ENCODE peak calls at places on chromosomes 16 and 17, in six cellular contexts. F is A549, C is GM12878, O is HepG2, N is K562, Q is endothelial cell of umbilical vein. M is an unnamed sample.

GRCh38 chr17:45574376-45574775 is 83.9 kb upstream of the PLEKHM1 start:
- DNase-seq in F (no peak), C (no peak), O (no peak), N (peak), Q (no peak), M (peak)

GRCh38 chr17:44108440-44109311 is 14.8 kb downstream of the HDAC5 start:
- DNase-seq in F (peak), C (no peak), O (peak), N (peak), Q (no peak), M (no peak)

GRCh38 chr17:66310528-66311148 is 8.2 kb downstream of the PRKCA start:
- DNase-seq in F (no peak), C (no peak), O (no peak), N (no peak), Q (no peak), M (peak)

GRCh38 chr17:64783556-64784352 is 121.6 kb upstream of the SMURF2 start:
- DNase-seq in F (no peak), C (no peak), O (no peak), N (no peak), Q (no peak), M (no peak)

GRCh38 chr16:89565256-89565505 is 4.7 kb downstream of the RPL13 start:
- DNase-seq in F (no peak), C (no peak), O (no peak), N (no peak), Q (no peak), M (peak)

GRCh38 chr16:52729731-52730130 is 182.8 kb upstream of the TOX3 start:
- DNase-seq in F (no peak), C (no peak), O (no peak), N (no peak), Q (no peak), M (no peak)

GRCh38 chr17:17784599-17785264 is 52.1 kb downstream of the SREBF1 start:
- DNase-seq in F (peak), C (no peak), O (peak), N (peak), Q (no peak), M (peak)

GRCh38 chr16:85935391-85935956 is 36.5 kb downstream of the IRF8 start:
- DNase-seq in F (no peak), C (no peak), O (no peak), N (no peak), Q (no peak), M (no peak)

GRCh38 chr17:11285946-11286345 is 44.9 kb downstream of the SHISA6 start:
- DNase-seq in F (no peak), C (no peak), O (no peak), N (no peak), Q (no peak), M (no peak)

GRCh38 chr17:64190468-64190867 is 60.5 kb upstream of the ERN1 start:
- DNase-seq in F (no peak), C (no peak), O (no peak), N (no peak), Q (no peak), M (no peak)

GRCh38 chr17:46833840-46834208 is 15.3 kb upstream of the WNT3 start:
- DNase-seq in F (no peak), C (no peak), O (no peak), N (no peak), Q (no peak), M (no peak)

GRCh38 chr17:46836500-46836899 is 14.9 kb upstream of the WNT9B start:
- DNase-seq in F (no peak), C (no peak), O (no peak), N (no peak), Q (no peak), M (no peak)

GRCh38 chr17:46834846-46835245 is 16.4 kb upstream of the WNT3 start:
- DNase-seq in F (no peak), C (no peak), O (no peak), N (no peak), Q (no peak), M (no peak)

GRCh38 chr17:46839211-46839610 is 12.2 kb upstream of the WNT9B start:
- DNase-seq in F (no peak), C (no peak), O (no peak), N (no peak), Q (no peak), M (no peak)

GRCh38 chr17:46837521-46837920 is 13.9 kb upstream of the WNT9B start:
- DNase-seq in F (no peak), C (no peak), O (no peak), N (no peak), Q (no peak), M (no peak)
- H3K4me3 ChIP-seq in F (no peak), C (no peak), O (no peak), N (no peak), Q (no peak), M (no peak)

GRCh38 chr16:87254734-87255133 is 62.5 kb downstream of the C16orf95 start:
- DNase-seq in F (no peak), C (no peak), O (no peak), N (no peak), Q (no peak), M (no peak)
- TF ChIP-seq MYC in F (no peak), C (no peak), O (no peak), N (no peak), Q (no peak), M (no peak)

DNA sequence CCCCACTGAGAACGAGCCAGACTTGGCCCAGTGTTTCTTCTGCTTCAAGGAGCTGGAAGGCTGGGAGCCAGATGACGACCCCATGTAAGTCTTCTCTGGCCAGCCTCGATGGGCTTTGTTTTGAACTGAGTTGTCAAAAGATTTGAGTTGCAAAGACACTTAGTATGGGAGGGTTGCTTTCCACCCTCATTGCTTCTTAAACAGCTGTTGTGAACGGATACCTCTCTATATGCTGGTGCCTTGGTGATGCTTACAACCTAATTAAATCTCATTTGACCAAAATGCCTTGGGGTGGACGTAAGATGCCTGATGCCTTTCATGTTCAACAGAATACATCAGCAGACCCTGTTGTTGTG is 631 bp downstream of the BIRC5 start:
- DNase-seq in F (no peak), C (no peak), O (no peak), N (no peak), Q (no peak), M (no peak)
- H3K4me3 ChIP-seq in F (peak), C (peak), O (peak), N (peak), Q (peak), M (peak)

DNA sequence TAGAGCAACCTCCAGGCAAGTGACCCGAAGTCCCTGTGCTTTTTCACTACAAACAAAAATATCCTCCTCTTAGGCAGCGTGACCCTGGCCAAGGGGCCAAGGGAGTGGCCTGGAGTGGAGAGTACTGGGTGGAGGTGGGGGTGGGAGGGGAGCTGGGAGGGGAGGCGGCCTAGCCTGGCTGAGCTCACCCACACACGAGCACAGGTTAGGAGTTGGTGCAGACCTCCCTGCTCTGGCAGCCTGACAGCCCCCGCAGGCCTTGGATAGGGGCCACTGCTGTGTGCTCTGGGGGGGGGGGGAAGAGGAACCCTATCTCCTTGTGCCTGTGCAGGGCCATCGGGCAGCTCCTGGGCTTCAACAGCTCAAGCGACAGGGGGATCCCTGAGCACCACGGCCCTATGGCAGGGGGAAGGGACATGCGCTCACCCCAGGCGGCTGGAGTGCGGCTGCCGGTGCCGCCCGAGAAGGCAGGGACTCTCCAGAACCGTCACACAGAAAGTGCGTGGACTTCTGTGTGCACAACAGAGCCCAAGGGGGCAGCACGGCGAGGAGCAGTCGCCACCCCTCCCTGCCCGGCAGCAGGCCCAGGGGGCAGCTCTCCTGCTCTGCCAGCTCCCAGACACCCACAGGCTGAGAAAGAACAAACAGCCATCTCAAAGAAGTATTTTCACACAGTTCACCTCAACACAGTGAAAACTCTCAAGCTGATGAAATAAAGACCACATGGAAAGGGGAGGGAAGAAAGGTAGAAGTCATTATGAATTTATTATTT is 13.3 kb downstream of the SLC16A3 start:
- DNase-seq in F (no peak), C (no peak), O (peak), N (peak), Q (no peak), M (peak)
- TF ChIP-seq MYC in F (no peak), C (no peak), O (no peak), N (no peak), Q (no peak), M (no peak)

DNA sequence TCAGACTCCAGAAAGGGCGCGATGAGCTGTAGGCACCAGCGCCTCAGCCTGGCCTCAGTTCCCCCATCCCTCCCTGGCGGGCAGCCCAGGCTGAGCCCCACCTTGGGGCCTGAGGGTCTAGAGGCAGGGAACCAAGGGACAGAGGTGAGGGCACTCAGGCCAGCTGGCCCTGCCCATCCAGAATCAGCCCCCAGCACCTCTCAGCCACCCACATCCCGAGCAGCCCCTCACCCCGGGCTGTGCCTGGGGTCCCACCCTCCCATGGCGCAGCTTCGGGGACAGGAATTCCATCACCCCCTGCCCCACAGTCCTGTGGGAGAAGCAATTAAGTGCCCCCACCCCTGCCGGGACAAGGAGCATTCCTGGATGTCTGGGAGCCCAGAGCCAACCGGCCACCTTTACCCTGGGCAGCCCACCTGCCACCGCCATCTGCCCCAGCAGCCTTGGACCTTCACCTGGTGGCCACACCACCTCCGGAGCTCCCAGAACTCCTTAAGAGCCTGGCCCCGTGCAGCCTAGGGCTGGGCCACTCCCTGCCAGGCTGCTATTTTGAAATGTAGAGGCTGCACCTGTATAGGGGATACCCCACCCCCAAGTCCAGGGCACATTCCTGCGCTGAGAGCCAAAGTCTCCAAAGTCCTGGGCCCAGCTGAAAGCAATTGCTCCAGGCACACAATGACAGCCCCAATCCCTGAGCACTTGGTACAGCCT is 33.7 kb upstream of the PVALEF start:
- DNase-seq in F (no peak), C (no peak), O (peak), N (no peak), Q (no peak), M (no peak)
- H3K4me3 ChIP-seq in F (no peak), C (no peak), O (peak), N (no peak), Q (no peak), M (no peak)